ENCODE peak calls at places on chromosomes 12 and 14, in nine cellular contexts. T, I, V, E, D, Y, G, N and P are unnamed samples.
A peak's percentile ranks its signal among the peaks of the same experiment; 100 is the strongest.

GRCh38 chr14:91317381-91318313 is 73.1 kb upstream of the GPR68 start:
- ATAC-seq in T (peak; percentile 22), I (peak; percentile 67), V (peak; percentile 91), E (no peak), D (peak; percentile 43), Y (peak; percentile 77), G (no peak), N (no peak), P (peak; percentile 66)

GRCh38 chr12:107642240-107642639 is 43.4 kb upstream of the PWP1 start:
- ATAC-seq in T (no peak), I (no peak), V (no peak), E (no peak), D (no peak), Y (no peak), G (no peak), N (no peak), P (no peak)

GRCh38 chr14:55928316-55928715 is 189.9 kb upstream of the PELI2 start:
- ATAC-seq in T (no peak), I (peak; percentile 58), V (no peak), E (no peak), D (no peak), Y (no peak), G (no peak), N (no peak), P (no peak)

GRCh38 chr12:95551305-95551704 is at the start of gene USP44:
- ATAC-seq in T (no peak), I (no peak), V (no peak), E (peak; percentile 28), D (no peak), Y (no peak), G (no peak), N (no peak), P (no peak)

GRCh38 chr12:42402821-42403411 is 76.9 kb downstream of the PPHLN1 start:
- ATAC-seq in T (no peak), I (no peak), V (no peak), E (no peak), D (no peak), Y (no peak), G (no peak), N (no peak), P (no peak)

GRCh38 chr14:35932659-35933159 is 106.6 kb downstream of the BRMS1L start:
- ATAC-seq in T (peak; percentile 76), I (no peak), V (no peak), E (peak; percentile 52), D (no peak), Y (no peak), G (peak; percentile 50), N (no peak), P (no peak)

GRCh38 chr12:2812290-2813213 is at the start of gene ITFG2:
- ATAC-seq in T (peak; percentile 97), I (peak; percentile 98), V (peak; percentile 99), E (peak; percentile 97), D (peak; percentile 96), Y (peak; percentile 99), G (peak; percentile 96), N (peak; percentile 98), P (peak; percentile 98)

GRCh38 chr12:123475256-123475703 is 17.3 kb downstream of the SNRNP35 start:
- ATAC-seq in T (no peak), I (no peak), V (no peak), E (no peak), D (no peak), Y (no peak), G (no peak), N (no peak), P (no peak)

GRCh38 chr14:99758121-99758871 is 34.9 kb upstream of the EML1 start:
- ATAC-seq in T (peak; percentile 31), I (no peak), V (no peak), E (no peak), D (no peak), Y (no peak), G (peak; percentile 83), N (peak; percentile 79), P (no peak)

DNA sequence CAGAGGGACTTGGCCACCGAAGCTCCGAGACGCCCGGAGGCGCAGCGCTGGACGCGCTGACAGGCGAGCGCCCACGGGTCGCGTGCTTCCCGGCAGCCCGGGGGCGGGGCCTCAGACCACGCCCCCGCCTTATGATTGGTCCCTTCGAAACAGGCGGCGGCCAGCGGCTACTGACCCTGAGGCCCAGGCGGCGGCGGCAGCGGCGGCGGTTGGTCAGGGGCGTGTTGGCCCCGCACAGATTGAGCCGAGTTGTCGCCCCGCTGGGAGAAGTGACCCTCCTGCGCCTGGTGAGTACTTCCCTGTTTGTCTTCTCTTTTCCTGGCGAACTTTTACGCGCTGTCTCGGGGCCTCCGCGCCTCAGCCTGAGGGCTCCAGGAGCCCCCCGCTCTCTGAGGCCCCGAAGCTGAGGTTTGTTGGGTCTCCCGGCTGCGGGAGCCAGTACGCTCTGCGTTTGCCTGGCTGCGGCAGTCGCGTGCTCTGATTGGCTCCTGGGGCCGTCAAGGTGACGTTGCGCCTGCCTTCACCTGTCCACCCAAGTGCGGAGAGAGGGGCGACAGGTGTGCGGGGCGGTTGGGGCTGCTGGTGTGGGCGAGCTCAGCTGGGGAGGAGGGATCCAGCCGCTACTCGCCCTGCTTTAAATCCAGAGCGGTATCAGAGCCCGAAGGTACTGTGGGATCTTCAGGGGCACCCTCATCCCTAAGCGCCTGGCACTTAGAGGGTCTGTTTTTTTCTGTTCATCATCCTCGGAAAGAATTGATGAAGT is at the start of gene GAS2L3:
- ATAC-seq in T (peak; percentile 98), I (peak; percentile 98), V (peak; percentile 99), E (peak; percentile 96), D (peak; percentile 95), Y (peak; percentile 98), G (peak; percentile 97), N (peak; percentile 96), P (peak; percentile 98)
- TF ChIP-seq POLR2A in T (peak; percentile 61), I (peak; percentile 56), V (no peak), E (peak; percentile 81), D (peak; percentile 88), Y (peak; percentile 62), G (peak; percentile 51), N (peak; percentile 59), P (peak; percentile 35)

GRCh38 chr12:12890492-12890814 is 909 bp upstream of the GPRC5A start:
- ATAC-seq in T (no peak), I (peak; percentile 58), V (no peak), E (peak; percentile 69), D (peak; percentile 39), Y (peak; percentile 5), G (peak; percentile 9), N (peak; percentile 28), P (peak; percentile 5)

GRCh38 chr12:12891646-12892355 is 439 bp downstream of the GPRC5A start:
- ATAC-seq in T (no peak), I (no peak), V (no peak), E (no peak), D (no peak), Y (no peak), G (no peak), N (peak; percentile 1), P (no peak)

GRCh38 chr12:12889701-12890100 is 1.7 kb upstream of the GPRC5A start:
- ATAC-seq in T (no peak), I (no peak), V (no peak), E (no peak), D (no peak), Y (no peak), G (no peak), N (no peak), P (no peak)

GRCh38 chr12:12892670-12893290 is 1.4 kb downstream of the GPRC5A start:
- ATAC-seq in T (no peak), I (no peak), V (no peak), E (no peak), D (no peak), Y (peak; percentile 74), G (no peak), N (no peak), P (no peak)

GRCh38 chr12:12890815-12891645 is at the start of gene GPRC5A:
- ATAC-seq in T (peak; percentile 73), I (peak; percentile 89), V (peak; percentile 91), E (peak; percentile 92), D (peak; percentile 83), Y (peak; percentile 95), G (peak; percentile 84), N (peak; percentile 90), P (peak; percentile 91)
- TF ChIP-seq POLR2A in T (no peak), I (peak; percentile 80), V (no peak), E (no peak), D (no peak), Y (peak; percentile 96), G (no peak), N (peak; percentile 98), P (peak; percentile 52)

GRCh38 chr14:75660630-75661498 is at the start of the genes ERG28 and TTLL5:
- ATAC-seq in T (peak; percentile 99), I (peak; percentile 97), V (peak; percentile 98), E (peak; percentile 98), D (peak; percentile 89), Y (peak; percentile 99), G (peak; percentile 98), N (peak; percentile 99), P (peak; percentile 98)
- TF ChIP-seq POLR2A in T (peak; percentile 82), I (peak; percentile 88), V (no peak), E (peak; percentile 70), D (peak; percentile 86), Y (peak; percentile 49), G (peak; percentile 78), N (peak; percentile 51), P (peak; percentile 39)

GRCh38 chr12:6851921-6852650 is at the start of gene USP5:
- ATAC-seq in T (peak; percentile 87), I (peak; percentile 88), V (peak; percentile 93), E (peak; percentile 86), D (peak; percentile 85), Y (peak; percentile 98), G (peak; percentile 87), N (peak; percentile 84), P (peak; percentile 93)
- TF ChIP-seq POLR2A in T (peak; percentile 89), I (no peak), V (no peak), E (peak; percentile 70), D (no peak), Y (no peak), G (peak; percentile 79), N (no peak), P (peak; percentile 58)

GRCh38 chr12:51905507-51906438 is 1.5 kb upstream of the ACVRL1 start:
- ATAC-seq in T (no peak), I (peak; percentile 51), V (peak; percentile 85), E (no peak), D (peak; percentile 50), Y (peak; percentile 66), G (peak; percentile 91), N (no peak), P (peak; percentile 82)
- TF ChIP-seq POLR2A in T (no peak), I (peak; percentile 18), V (no peak), E (no peak), D (no peak), Y (peak; percentile 32), G (peak; percentile 84), N (no peak), P (peak; percentile 52)

GRCh38 chr12:113358381-113359132 is at the start of gene PLBD2:
- ATAC-seq in T (peak; percentile 95), I (peak; percentile 91), V (peak; percentile 96), E (peak; percentile 93), D (peak; percentile 97), Y (peak; percentile 96), G (peak; percentile 94), N (peak; percentile 98), P (peak; percentile 96)
- TF ChIP-seq POLR2A in T (peak; percentile 67), I (peak; percentile 42), V (no peak), E (peak; percentile 57), D (peak; percentile 72), Y (no peak), G (no peak), N (peak; percentile 39), P (peak; percentile 68)